ENCODE peak calls at places on chromosomes 4 and X, in four cellular contexts. G is CD8-positive, alpha-beta T cell; Q is lower lobe of right lung; R is endothelial cell of umbilical vein. Y is an unnamed sample.

GRCh38 chrX:136214551-136214950 is 36.6 kb downstream of the MAP7D3 start:
- DNase-seq in G (no peak), Q (no peak), R (peak), Y (no peak)

GRCh38 chr4:157043131-157043530 is 32.8 kb upstream of the GLRB start:
- DNase-seq in G (no peak), Q (no peak), R (peak), Y (no peak)

GRCh38 chr4:180909279-180909678 is 1333.9 kb upstream of the TENM3 start:
- DNase-seq in G (no peak), Q (no peak), R (no peak), Y (no peak)

GRCh38 chr4:75630174-75630931 is at the start of gene CDKL2:
- DNase-seq in G (peak), Q (peak), R (peak), Y (peak)

GRCh38 chr4:89134775-89135319 is 23.5 kb downstream of the TIGD2 start:
- DNase-seq in G (no peak), Q (no peak), R (peak), Y (no peak)

GRCh38 chr4:176499518-176499917 is 179.8 kb downstream of the SPCS3 start:
- DNase-seq in G (no peak), Q (no peak), R (peak), Y (no peak)

GRCh38 chr4:151745727-151746231 is 15.0 kb downstream of the GATB start:
- DNase-seq in G (no peak), Q (no peak), R (no peak), Y (no peak)

GRCh38 chr4:185713272-185713671 is 98.7 kb downstream of the SORBS2 start:
- DNase-seq in G (no peak), Q (no peak), R (peak), Y (no peak)

GRCh38 chr4:64251779-64252178 is 157.5 kb downstream of the TECRL start:
- DNase-seq in G (no peak), Q (no peak), R (no peak), Y (no peak)

GRCh38 chr4:53981573-53981972 is 82.8 kb downstream of the CHIC2 start:
- DNase-seq in G (no peak), Q (no peak), R (no peak), Y (no peak)

GRCh38 chr4:37068580-37068979 is 176.0 kb upstream of the NWD2 start:
- DNase-seq in G (no peak), Q (no peak), R (no peak), Y (no peak)

GRCh38 chrX:96924581-96924980 is 40.9 kb downstream of the RPA4 start:
- DNase-seq in G (no peak), Q (no peak), R (peak), Y (no peak)

GRCh38 chr4:186260117-186260503 is 5.9 kb upstream of the F11 start:
- DNase-seq in G (no peak), Q (no peak), R (no peak), Y (no peak)

GRCh38 chr4:146369446-146369845 is 152.3 kb downstream of the SLC10A7 start:
- DNase-seq in G (no peak), Q (no peak), R (peak), Y (no peak)

GRCh38 chrX:18616688-18617087 is 55.2 kb downstream of the RS1 start:
- DNase-seq in G (no peak), Q (no peak), R (no peak), Y (no peak)

GRCh38 chrX:140492360-140492994 is 12.4 kb downstream of the SOX3 start:
- DNase-seq in G (no peak), Q (no peak), R (no peak), Y (no peak)

GRCh38 chrX:70755850-70756249 is 152.7 kb downstream of the TEX11 start:
- DNase-seq in G (peak), Q (no peak), R (no peak), Y (no peak)

GRCh38 chr4:100294356-100294755 is 104.1 kb upstream of the DDIT4L start:
- DNase-seq in G (no peak), Q (no peak), R (no peak), Y (no peak)

GRCh38 chr4:40515037-40515397 is 114.6 kb downstream of the RBM47 start:
- DNase-seq in G (no peak), Q (no peak), R (no peak), Y (no peak)
- H3K27ac ChIP-seq in G (no peak), Q (peak), R (no peak), Y (no peak)

GRCh38 chrX:17373337-17373736 is 1.7 kb upstream of the NHS start:
- DNase-seq in G (no peak), Q (no peak), R (no peak), Y (no peak)
- H3K27ac ChIP-seq in G (no peak), Q (no peak), R (no peak), Y (no peak)

GRCh38 chrX:100411802-100412333 is 1.8 kb upstream of the PCDH19 start:
- DNase-seq in G (no peak), Q (no peak), R (no peak), Y (no peak)
- H3K27ac ChIP-seq in G (no peak), Q (no peak), R (no peak), Y (no peak)

GRCh38 chr4:3075652-3075981 is 1.1 kb downstream of the HTT start:
- DNase-seq in G (no peak), Q (no peak), R (no peak), Y (no peak)
- H3K27ac ChIP-seq in G (no peak), Q (peak), R (peak), Y (no peak)

GRCh38 chr4:86032476-86033022 is 327.3 kb downstream of the MAPK10 start:
- DNase-seq in G (no peak), Q (no peak), R (no peak), Y (no peak)
- H3K27ac ChIP-seq in G (no peak), Q (peak), R (peak), Y (peak)

DNA sequence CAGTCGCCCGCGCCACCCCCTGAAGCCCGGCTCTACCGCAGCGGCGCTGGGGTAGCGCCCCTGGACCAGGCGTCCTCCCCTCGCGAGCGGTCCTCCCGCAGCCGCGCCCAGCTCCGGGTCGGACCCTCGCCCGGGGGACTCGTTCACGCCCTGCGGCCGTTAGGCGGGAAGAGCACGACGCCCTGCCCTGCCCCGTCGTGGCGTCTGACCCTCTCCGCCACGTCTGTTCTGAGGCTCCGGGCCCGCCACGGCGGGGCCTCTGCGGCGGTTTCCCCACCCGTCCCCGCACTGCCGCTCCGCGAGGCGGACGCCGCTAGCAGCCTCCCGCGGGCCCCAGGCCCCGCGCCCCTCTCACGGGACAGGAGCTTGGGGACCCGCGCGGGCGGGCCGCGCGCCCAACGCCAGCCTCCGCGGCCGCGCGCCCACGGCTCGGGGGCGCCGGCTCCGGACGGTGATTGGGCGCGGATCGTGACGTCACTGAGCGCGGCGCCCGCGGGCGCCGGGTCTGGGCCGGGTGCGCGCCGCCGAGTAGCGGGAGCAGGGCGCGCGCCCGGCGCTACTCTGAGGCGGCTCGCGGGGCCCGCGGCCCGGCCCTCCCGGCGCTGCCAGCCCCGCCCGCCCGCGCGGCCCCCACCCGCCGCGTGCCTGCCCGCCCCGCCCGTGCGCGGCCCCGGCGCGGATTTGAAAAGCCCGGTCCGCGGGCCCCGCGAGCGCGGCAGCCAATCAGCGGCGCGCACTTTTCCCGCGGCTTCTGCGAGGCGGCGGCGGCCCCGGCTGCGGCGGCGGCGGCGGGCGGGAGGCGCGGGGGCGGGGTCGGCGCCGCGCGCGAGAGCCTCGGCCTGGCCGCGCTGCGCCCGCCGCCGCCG is at the start of gene NSD2:
- DNase-seq in G (peak), Q (peak), R (peak), Y (peak)
- H3K27ac ChIP-seq in G (peak), Q (peak), R (peak), Y (peak)

GRCh38 chrX:23788946-23789345 is 6.0 kb downstream of the SAT1 start:
- DNase-seq in G (no peak), Q (no peak), R (no peak), Y (no peak)

GRCh38 chrX:23787745-23788118 is 4.8 kb downstream of the SAT1 start:
- DNase-seq in G (no peak), Q (no peak), R (peak), Y (no peak)

GRCh38 chrX:23788521-23788920 is 5.5 kb downstream of the SAT1 start:
- DNase-seq in G (no peak), Q (no peak), R (no peak), Y (no peak)

GRCh38 chrX:23790147-23790497 is 7.1 kb downstream of the SAT1 start:
- DNase-seq in G (no peak), Q (no peak), R (no peak), Y (no peak)

DNA sequence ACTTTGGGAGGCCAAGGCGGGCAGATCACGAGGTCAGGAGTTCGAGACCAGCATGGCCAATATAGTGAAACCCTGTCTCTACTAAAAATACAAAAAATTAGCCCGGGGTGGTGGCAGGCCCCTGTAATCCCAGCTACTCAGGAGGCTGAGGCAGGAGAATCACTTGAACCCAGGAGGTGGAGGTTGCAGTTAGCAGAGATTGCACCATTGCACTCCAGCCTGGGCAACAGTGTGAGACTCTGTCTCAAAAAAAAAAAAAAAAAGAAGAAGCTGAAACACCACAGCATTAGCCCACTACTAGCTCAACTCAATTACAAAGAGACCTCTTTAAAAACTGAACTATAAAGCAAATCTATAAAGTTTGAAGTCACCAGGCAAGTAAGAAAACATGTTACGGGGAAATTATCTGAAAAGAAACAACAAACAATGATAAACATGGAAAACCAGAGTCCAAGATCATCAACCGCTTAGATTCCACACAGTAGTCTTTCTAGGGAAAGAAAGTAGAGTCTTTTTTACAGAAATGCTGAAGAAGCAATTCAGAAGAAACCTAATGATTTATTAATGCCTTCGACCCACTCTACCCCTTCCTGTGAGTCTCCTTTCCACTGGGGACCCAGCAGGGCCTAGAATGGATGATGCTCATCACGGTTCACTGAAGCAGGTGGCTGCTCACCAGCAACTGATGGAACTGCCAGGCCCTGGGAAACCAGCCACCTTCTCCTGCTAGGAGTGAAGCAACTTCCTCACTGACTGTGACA is 6.6 kb downstream of the SAT1 start:
- DNase-seq in G (no peak), Q (no peak), R (no peak), Y (peak)
- H3K27ac ChIP-seq in G (no peak), Q (no peak), R (no peak), Y (no peak)

Y was measured in caudate nucleus.